ENCODE peak calls at places on chromosome 18, in four cellular contexts. Q is HEK293T, E is WTC11, Z is K562. H is an unnamed sample.

GRCh38 chr18:79380816-79381806 is 14.6 kb upstream of the NFATC1 start:
- DNase-seq in Q (peak; percentile 67), E (peak; percentile 91), Z (peak; percentile 71), H (peak; percentile 22)

GRCh38 chr18:22113144-22113813 is 56.1 kb upstream of the GATA6 start:
- DNase-seq in Q (no peak), E (no peak), Z (no peak), H (peak; percentile 21)

GRCh38 chr18:24987271-24987932 is 364.6 kb downstream of the ZNF521 start:
- DNase-seq in Q (no peak), E (peak; percentile 21), Z (no peak), H (no peak)

GRCh38 chr18:2988041-2988794 is 24.7 kb downstream of the LPIN2 start:
- DNase-seq in Q (no peak), E (no peak), Z (no peak), H (no peak)

GRCh38 chr18:33578371-33579146 is 540 bp downstream of the ASXL3 start:
- DNase-seq in Q (peak; percentile 67), E (peak; percentile 35), Z (no peak), H (peak; percentile 1)

GRCh38 chr18:23133860-23134779 is 1.2 kb upstream of the CABLES1 start:
- DNase-seq in Q (peak; percentile 65), E (peak; percentile 73), Z (peak; percentile 60), H (peak; percentile 91)

GRCh38 chr18:48170651-48171050 is 238.5 kb downstream of the ZBTB7C start:
- DNase-seq in Q (no peak), E (no peak), Z (no peak), H (no peak)

GRCh38 chr18:47775961-47776360 is 154.5 kb downstream of the SMAD2 start:
- DNase-seq in Q (no peak), E (no peak), Z (no peak), H (peak; percentile 32)

GRCh38 chr18:8730080-8730827 is 24.9 kb downstream of the MTCL1 start:
- DNase-seq in Q (peak; percentile 28), E (no peak), Z (peak; percentile 67), H (peak; percentile 91)

GRCh38 chr18:8661754-8662573 is 43.4 kb upstream of the MTCL1 start:
- DNase-seq in Q (peak; percentile 14), E (peak; percentile 72), Z (no peak), H (no peak)

GRCh38 chr18:37188016-37188791 is 359.3 kb downstream of the KIAA1328 start:
- DNase-seq in Q (no peak), E (no peak), Z (no peak), H (no peak)

GRCh38 chr18:26133652-26134051 is at the start of gene PSMA8:
- DNase-seq in Q (no peak), E (peak; percentile 45), Z (no peak), H (no peak)

GRCh38 chr18:79489048-79489899 is 93.5 kb downstream of the NFATC1 start:
- DNase-seq in Q (no peak), E (no peak), Z (no peak), H (no peak)

GRCh38 chr18:48319796-48320638 is 89.2 kb downstream of the ZBTB7C start:
- DNase-seq in Q (no peak), E (no peak), Z (no peak), H (no peak)

GRCh38 chr18:33210575-33211189 is 229.8 kb downstream of the CCDC178 start:
- DNase-seq in Q (peak; percentile 62), E (no peak), Z (no peak), H (peak; percentile 3)

GRCh38 chr18:8019600-8019999 is 452.5 kb downstream of the PTPRM start:
- DNase-seq in Q (no peak), E (no peak), Z (no peak), H (no peak)

GRCh38 chr18:3330622-3331021 is 68.7 kb downstream of the MYL12B start:
- DNase-seq in Q (no peak), E (no peak), Z (no peak), H (no peak)

GRCh38 chr18:51164327-51165290 is 32.9 kb downstream of the MEX3C start:
- DNase-seq in Q (no peak), E (no peak), Z (no peak), H (no peak)

GRCh38 chr18:32302806-32303205 is 113.0 kb downstream of the MEP1B start:
- DNase-seq in Q (no peak), E (no peak), Z (no peak), H (no peak)

GRCh38 chr18:49548266-49548665 is 13.6 kb upstream of the LIPG start:
- DNase-seq in Q (no peak), E (no peak), Z (no peak), H (peak; percentile 7)

GRCh38 chr18:49547701-49548100 is 14.2 kb upstream of the LIPG start:
- DNase-seq in Q (no peak), E (no peak), Z (no peak), H (no peak)

GRCh38 chr18:49546719-49547273 is 15.1 kb upstream of the LIPG start:
- DNase-seq in Q (no peak), E (no peak), Z (no peak), H (no peak)

GRCh38 chr18:49544362-49544761 is 17.5 kb upstream of the LIPG start:
- DNase-seq in Q (no peak), E (no peak), Z (no peak), H (no peak)
- TF ChIP-seq ELF4 in Q (no peak), E (no peak), Z (no peak), H (no peak)

GRCh38 chr18:4578449-4578848 is 123.3 kb upstream of the DLGAP1 start:
- DNase-seq in Q (no peak), E (no peak), Z (no peak), H (no peak)

GRCh38 chr18:4586729-4587128 is 131.6 kb upstream of the DLGAP1 start:
- DNase-seq in Q (no peak), E (no peak), Z (no peak), H (no peak)

GRCh38 chr18:4581966-4582365 is 126.9 kb upstream of the DLGAP1 start:
- DNase-seq in Q (no peak), E (no peak), Z (no peak), H (no peak)

GRCh38 chr18:4582677-4583076 is 127.6 kb upstream of the DLGAP1 start:
- DNase-seq in Q (no peak), E (no peak), Z (no peak), H (no peak)
- TF ChIP-seq ELF4 in Q (no peak), E (no peak), Z (no peak), H (no peak)

GRCh38 chr18:56115072-56116038 is 523.0 kb downstream of the TXNL1 start:
- DNase-seq in Q (no peak), E (no peak), Z (no peak), H (no peak)

GRCh38 chr18:56112984-56113383 is 525.0 kb upstream of the TCF4 start:
- DNase-seq in Q (no peak), E (no peak), Z (no peak), H (no peak)

GRCh38 chr18:56108486-56109367 is 520.7 kb upstream of the TCF4 start:
- DNase-seq in Q (no peak), E (no peak), Z (no peak), H (no peak)

GRCh38 chr18:56107821-56108485 is 520.0 kb upstream of the TCF4 start:
- DNase-seq in Q (no peak), E (no peak), Z (no peak), H (no peak)

DNA sequence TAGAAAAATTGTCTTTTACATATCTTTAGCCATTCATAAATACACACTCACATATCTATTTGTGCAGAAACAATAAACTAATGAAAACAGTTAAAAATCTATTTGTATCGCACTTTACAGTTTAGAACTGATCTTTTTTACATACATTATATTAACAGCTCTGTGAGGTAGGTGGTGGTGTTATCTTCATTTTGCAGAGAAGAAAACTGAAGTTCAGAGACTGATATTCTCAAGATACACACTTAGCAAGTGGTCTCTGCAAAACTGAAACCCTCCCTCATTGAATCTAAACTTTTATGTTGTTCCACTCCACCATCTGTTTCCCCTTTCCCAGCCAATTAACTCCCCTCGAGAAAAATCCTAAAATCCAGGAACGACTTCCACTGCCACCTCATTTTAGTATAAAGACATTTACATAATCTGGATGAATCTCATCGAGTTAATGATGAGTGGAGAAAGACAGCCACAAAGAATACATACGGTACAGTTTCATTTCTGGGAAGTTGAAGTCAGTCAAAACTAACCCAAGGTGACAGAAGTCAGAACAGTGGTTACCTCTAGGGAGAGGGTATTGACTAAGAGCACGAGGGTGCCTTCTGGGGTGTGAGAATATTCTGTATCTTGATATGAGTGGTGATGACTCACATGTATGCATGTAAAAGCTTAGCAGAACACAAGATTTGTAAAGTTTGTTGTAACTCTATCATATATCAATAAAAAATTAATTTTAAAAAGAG is 524.2 kb upstream of the TCF4 start:
- DNase-seq in Q (no peak), E (no peak), Z (no peak), H (no peak)
- TF ChIP-seq ELF4 in Q (no peak), E (no peak), Z (no peak), H (no peak)

GRCh38 chr18:62452280-62452824 is 70.5 kb upstream of the ZCCHC2 start:
- DNase-seq in Q (no peak), E (no peak), Z (no peak), H (peak; percentile 99)
- TF ChIP-seq ELF4 in Q (no peak), E (no peak), Z (no peak), H (no peak)

GRCh38 chr18:64017870-64018269 is 48.0 kb downstream of the SERPINB8 start:
- DNase-seq in Q (no peak), E (no peak), Z (no peak), H (peak; percentile 23)
- TF ChIP-seq ELF4 in Q (no peak), E (no peak), Z (no peak), H (no peak)

DNA sequence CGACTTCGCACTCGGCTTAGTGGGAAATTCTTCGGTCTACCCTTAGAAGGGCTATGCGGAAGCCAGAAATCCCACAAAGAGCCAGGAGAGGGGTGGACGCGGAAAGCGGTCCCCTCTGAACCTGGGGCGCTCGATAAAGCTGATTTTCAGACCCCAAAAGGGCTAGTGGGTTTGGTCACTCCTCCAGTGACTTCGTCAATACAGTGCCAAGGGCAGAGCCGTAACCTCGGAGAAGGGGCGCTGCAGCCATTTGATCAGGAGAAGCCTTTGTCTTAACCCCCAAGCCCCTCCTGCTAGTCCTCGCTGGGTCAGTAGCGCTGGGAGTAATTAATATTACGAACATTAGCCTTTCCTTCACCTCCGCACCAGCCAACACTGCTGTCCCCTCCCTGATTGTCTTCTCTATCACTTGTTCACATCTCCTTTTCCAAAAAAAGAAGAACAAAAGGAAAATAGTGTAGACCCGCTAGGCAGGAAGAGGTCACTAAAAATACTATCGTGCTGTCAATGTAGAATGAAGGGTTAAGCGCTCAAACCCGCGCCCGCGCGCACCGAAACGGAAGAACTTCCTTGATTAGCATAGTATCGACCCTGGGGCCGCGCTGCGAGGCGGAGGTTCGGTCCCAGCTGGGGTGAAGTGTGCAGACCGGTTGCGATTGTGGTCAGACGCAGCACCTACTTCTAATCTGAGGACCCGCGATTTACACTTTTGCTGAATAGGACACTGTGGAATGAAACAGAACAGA is 63.3 kb upstream of the MAPRE2 start:
- DNase-seq in Q (peak; percentile 53), E (peak; percentile 67), Z (no peak), H (no peak)
- TF ChIP-seq ELF4 in Q (no peak), E (no peak), Z (no peak), H (no peak)

GRCh38 chr18:34965511-34965910 is 75.7 kb upstream of the MAPRE2 start:
- DNase-seq in Q (no peak), E (no peak), Z (no peak), H (no peak)

GRCh38 chr18:34972765-34973414 is 68.3 kb upstream of the MAPRE2 start:
- DNase-seq in Q (no peak), E (no peak), Z (no peak), H (no peak)

GRCh38 chr18:34971313-34971712 is 69.9 kb upstream of the MAPRE2 start:
- DNase-seq in Q (no peak), E (no peak), Z (no peak), H (no peak)

GRCh38 chr18:34965108-34965507 is 76.1 kb upstream of the MAPRE2 start:
- DNase-seq in Q (no peak), E (no peak), Z (no peak), H (no peak)

GRCh38 chr18:34970106-34970505 is 71.1 kb upstream of the MAPRE2 start:
- DNase-seq in Q (no peak), E (no peak), Z (no peak), H (no peak)
- TF ChIP-seq ELF4 in Q (no peak), E (no peak), Z (no peak), H (no peak)

GRCh38 chr18:13261658-13262357 is 43.2 kb downstream of the LDLRAD4 start:
- DNase-seq in Q (no peak), E (no peak), Z (no peak), H (no peak)
- TF ChIP-seq ELF4 in Q (no peak), E (no peak), Z (no peak), H (no peak)

H was measured in HepG2.